ENCODE peak calls at places on chromosomes 11 and 22, in five cellular contexts. K is A549, E is MM.1S, P is AG04450, H is brain microvascular endothelial cell. N is an unnamed sample.

GRCh38 chr22:35552186-35552842 is 11.7 kb downstream of the RASD2 start:
- DNase-seq in K (peak), E (peak), H (no peak), P (no peak), N (no peak)

GRCh38 chr11:116990061-116990473 is 108.2 kb downstream of the SIK3 start:
- DNase-seq in P (peak), H (peak), E (no peak), K (no peak), N (peak)

GRCh38 chr11:43664295-43664694 is 16.2 kb upstream of the HSD17B12 start:
- DNase-seq in P (no peak), K (no peak), E (no peak), H (no peak), N (no peak)

GRCh38 chr11:13939952-13940610 is 22.4 kb upstream of the SPON1 start:
- DNase-seq in P (no peak), E (no peak), K (peak), H (no peak), N (no peak)

GRCh38 chr11:67347964-67348749 is 5.2 kb downstream of the POLD4 start:
- DNase-seq in P (no peak), E (no peak), H (no peak), K (peak), N (no peak)

GRCh38 chr11:84566681-84567080 is 1060.5 kb downstream of the DLG2 start:
- DNase-seq in E (no peak), P (no peak), K (no peak), H (no peak), N (no peak)

GRCh38 chr11:121634273-121634672 is 181.5 kb upstream of the SORL1-AS1 start:
- DNase-seq in P (no peak), E (no peak), H (no peak), K (no peak), N (no peak)

GRCh38 chr11:19276859-19277808 is 36.4 kb upstream of the E2F8 start:
- DNase-seq in H (peak), E (no peak), K (peak), P (no peak), N (no peak)

GRCh38 chr11:133679896-133680295 is 147.6 kb upstream of the OPCML start:
- DNase-seq in K (no peak), E (no peak), P (no peak), H (no peak), N (no peak)

GRCh38 chr22:39915295-39915726 is 14.4 kb downstream of the GRAP2 start:
- DNase-seq in H (no peak), K (no peak), E (no peak), P (no peak), N (no peak)

GRCh38 chr22:39920134-39920743 is 19.4 kb downstream of the GRAP2 start:
- DNase-seq in E (no peak), P (no peak), K (no peak), H (no peak), N (no peak)

GRCh38 chr22:39917091-39917703 is 16.3 kb downstream of the GRAP2 start:
- DNase-seq in E (no peak), H (no peak), K (no peak), P (no peak), N (no peak)

GRCh38 chr22:39916496-39916895 is 15.6 kb downstream of the GRAP2 start:
- DNase-seq in E (no peak), H (no peak), P (no peak), K (no peak), N (no peak)

DNA sequence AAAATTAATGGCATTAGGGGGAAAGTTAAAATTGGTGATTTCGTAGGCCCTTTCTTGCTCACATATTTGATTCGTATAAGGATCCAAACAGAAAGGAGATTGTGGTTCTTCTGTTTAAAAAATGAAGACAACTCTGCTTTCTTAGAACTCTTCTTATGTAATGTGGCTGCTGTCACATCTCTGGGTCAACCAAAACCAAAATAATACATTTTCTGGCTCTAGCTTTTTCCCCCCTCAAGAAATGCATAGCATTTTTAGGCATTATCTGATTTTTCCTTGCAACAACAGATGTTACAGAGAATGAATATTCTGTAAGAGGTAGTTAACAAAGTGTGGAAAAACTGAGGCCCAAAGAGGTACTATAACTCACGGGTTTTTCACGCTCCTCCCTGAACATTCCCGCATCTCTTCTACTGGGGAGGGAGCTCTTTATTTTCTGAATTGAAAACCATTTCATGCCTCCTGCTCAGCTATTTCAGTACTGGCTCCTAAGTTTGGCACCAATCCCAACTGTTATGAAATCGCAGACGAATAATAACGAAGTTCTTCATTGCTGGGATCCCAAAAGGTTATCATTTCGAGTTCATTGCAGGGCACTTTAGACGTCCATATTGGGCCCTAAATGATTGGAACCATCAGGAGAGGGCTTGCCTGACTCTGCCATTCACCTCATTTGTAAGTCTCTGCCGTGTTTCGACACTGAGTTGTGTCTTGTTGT is 17.1 kb downstream of the GRAP2 start:
- DNase-seq in H (no peak), P (no peak), K (no peak), E (no peak), N (no peak)
- H3K4me3 ChIP-seq in H (no peak), P (no peak), K (no peak), E (no peak), N (no peak)

DNA sequence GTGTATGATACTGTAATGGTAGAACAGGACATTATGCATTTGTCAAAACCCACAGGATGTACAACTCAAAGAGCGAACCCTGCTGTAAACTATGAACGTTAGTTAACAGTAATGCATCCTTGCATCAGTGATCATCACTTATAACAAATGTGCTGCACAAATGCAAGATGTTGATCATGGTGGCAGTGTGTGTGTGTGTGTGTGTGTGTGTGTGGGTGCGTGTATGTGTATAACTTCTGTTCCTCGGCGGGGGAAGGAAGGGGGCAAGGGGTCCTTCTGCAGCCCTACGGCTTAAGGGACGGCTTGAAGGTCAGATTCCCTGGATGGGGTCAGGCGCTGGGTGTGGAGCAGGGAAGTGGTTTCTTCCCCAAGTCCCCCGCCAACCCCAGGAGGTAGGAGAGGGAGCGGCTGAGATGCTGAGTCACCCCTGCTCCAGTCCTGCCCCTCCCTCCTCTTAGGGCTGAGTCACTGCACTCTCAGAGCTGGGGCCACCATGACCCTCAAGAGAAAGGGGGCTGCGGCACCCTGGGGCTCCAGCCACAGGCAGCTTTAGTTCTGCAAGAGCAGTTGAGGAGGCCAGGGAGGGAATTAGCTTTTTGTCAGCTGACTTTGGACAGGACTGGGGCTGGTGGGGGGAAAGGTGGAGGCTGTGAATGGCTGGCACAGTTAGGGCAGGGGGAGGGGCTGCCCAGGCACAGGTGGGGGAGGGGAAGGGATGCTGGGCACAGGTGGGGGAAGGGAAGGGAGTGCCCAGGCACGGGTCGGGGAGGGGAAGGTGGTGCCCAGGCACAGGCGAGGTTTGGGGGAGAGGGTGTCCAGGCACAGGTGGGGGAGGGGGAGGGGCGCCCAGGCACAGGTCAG is 8.8 kb upstream of the CTSD start:
- DNase-seq in P (peak), H (peak), E (no peak), K (peak), N (peak)
- H3K4me3 ChIP-seq in P (peak), H (peak), E (no peak), K (no peak), N (no peak)

GRCh38 chr11:86509579-86509978 is 134.9 kb downstream of the CCDC81 start:
- DNase-seq in H (no peak), E (no peak), P (no peak), K (peak), N (no peak)

GRCh38 chr11:86510097-86510496 is 135.4 kb downstream of the CCDC81 start:
- DNase-seq in H (no peak), K (no peak), P (no peak), E (no peak), N (no peak)

GRCh38 chr11:86510674-86511073 is 136.0 kb downstream of the CCDC81 start:
- DNase-seq in K (no peak), P (no peak), E (no peak), H (no peak), N (no peak)

GRCh38 chr11:86511086-86511551 is 136.4 kb downstream of the CCDC81 start:
- DNase-seq in P (no peak), K (peak), E (no peak), H (peak), N (no peak)

GRCh38 chr11:86508604-86509471 is 134.2 kb downstream of the CCDC81 start:
- DNase-seq in H (no peak), E (no peak), P (no peak), K (peak), N (no peak)
- H3K4me3 ChIP-seq in H (no peak), E (no peak), P (no peak), K (no peak), N (no peak)

GRCh38 chr11:64923151-64923661 is 1.3 kb upstream of the PPP2R5B start:
- DNase-seq in K (no peak), P (no peak), H (no peak), E (no peak), N (no peak)
- H3K4me3 ChIP-seq in K (no peak), P (no peak), H (no peak), E (no peak), N (no peak)

GRCh38 chr22:29479417-29480261 is at the start of gene NEFH:
- DNase-seq in P (no peak), H (no peak), K (no peak), E (no peak), N (no peak)
- H3K4me3 ChIP-seq in P (peak), H (peak), K (no peak), E (no peak), N (peak)

GRCh38 chr11:12110714-12111481 is 508 bp downstream of the MICAL2 start:
- DNase-seq in E (no peak), H (no peak), P (no peak), K (no peak), N (no peak)
- H3K4me3 ChIP-seq in E (peak), H (peak), P (peak), K (peak), N (peak)

DNA sequence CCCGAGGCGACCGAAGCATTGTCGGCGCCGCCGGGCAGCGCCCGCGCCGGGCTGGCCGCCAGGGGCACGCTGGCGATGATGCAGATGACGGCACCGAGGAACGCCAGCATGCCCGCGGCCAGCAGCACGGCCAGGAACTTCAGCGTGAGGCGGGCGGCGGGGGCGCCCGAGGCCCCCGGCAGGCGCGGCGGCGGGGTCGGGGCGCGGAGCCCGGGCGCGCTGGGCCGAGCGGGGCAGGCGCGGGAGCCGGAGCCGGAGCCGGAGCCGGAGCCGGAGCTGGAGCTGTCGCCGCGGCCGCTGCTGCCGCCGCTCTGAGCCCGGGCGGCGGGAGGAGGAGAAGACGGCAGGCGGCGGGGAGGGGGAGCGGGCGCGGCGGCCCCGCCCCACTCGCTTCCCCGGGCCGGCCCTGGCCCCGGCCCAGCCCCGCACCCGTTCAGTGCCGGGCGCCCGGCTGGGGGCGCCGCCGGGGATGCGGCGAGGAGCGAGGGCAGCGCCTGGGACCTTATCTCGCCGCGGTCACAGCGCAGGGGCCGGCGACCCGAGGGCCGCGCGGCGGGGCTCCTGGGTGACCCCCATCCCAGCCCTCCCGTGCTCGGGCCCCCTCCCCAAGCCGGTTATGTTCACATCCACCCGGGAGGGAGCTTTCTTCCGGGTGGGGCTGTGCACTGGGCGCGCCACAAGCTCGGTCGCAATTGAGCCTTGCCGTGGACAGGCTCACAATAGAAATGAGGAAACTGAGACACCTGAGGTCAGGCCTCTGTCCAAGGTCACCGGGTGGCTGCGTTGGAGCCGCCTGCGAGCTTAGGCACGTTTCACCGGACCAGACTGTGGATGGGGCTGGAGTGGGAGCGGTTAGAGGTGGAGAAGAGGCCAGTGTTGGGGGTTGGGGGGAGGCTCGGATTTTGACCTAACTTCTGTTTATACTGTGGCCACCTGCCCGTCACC is at the start of gene NPTXR:
- DNase-seq in E (no peak), H (no peak), K (peak), P (no peak), N (no peak)
- H3K4me3 ChIP-seq in E (no peak), H (peak), K (peak), P (peak), N (peak)